ENCODE peak calls at places on chromosome 10, in eight cellular contexts. S, B, L, C, Y, P, N and G are unnamed samples.

GRCh38 chr10:127922206-127922605 is 15.3 kb downstream of the PTPRE start:
- DNase-seq in S (no peak), B (no peak), L (no peak), C (no peak), Y (no peak), P (no peak), N (no peak), G (no peak)

GRCh38 chr10:27529010-27529783 is 25.1 kb downstream of the RAB18 start:
- DNase-seq in S (no peak), B (no peak), L (no peak), C (no peak), Y (no peak), P (no peak), N (no peak), G (no peak)

GRCh38 chr10:110918633-110919348 is at the start of gene BBIP1:
- DNase-seq in S (peak; percentile 99), B (no peak), L (peak; percentile 74), C (peak; percentile 92), Y (peak; percentile 99), P (no peak), N (peak; percentile 100), G (no peak)

GRCh38 chr10:110353244-110354119 is 48.8 kb upstream of the SMNDC1 start:
- DNase-seq in S (no peak), B (no peak), L (peak; percentile 44), C (peak; percentile 45), Y (no peak), P (no peak), N (peak; percentile 98), G (no peak)

GRCh38 chr10:24950439-24950838 is 2.0 kb downstream of the PRTFDC1 start:
- DNase-seq in S (no peak), B (no peak), L (no peak), C (no peak), Y (no peak), P (no peak), N (no peak), G (no peak)

GRCh38 chr10:29127731-29128130 is 161.1 kb upstream of the LYZL1 start:
- DNase-seq in S (no peak), B (no peak), L (no peak), C (no peak), Y (no peak), P (no peak), N (no peak), G (no peak)

GRCh38 chr10:129656642-129657041 is 189.6 kb downstream of the MGMT start:
- DNase-seq in S (no peak), B (no peak), L (no peak), C (no peak), Y (no peak), P (no peak), N (no peak), G (no peak)

GRCh38 chr10:14608381-14609001 is 166.2 kb downstream of the FAM107B start:
- DNase-seq in S (no peak), B (no peak), L (no peak), C (no peak), Y (no peak), P (no peak), N (no peak), G (no peak)

GRCh38 chr10:44259090-44259874 is 125.6 kb downstream of the CXCL12 start:
- DNase-seq in S (no peak), B (no peak), L (no peak), C (no peak), Y (no peak), P (no peak), N (no peak), G (no peak)

GRCh38 chr10:100858258-100858657 is 54.5 kb upstream of the SLF2 start:
- DNase-seq in S (no peak), B (no peak), L (no peak), C (no peak), Y (no peak), P (no peak), N (no peak), G (no peak)

GRCh38 chr10:43140414-43140813 is 2.2 kb downstream of the CSGALNACT2 start:
- DNase-seq in S (peak; percentile 54), B (no peak), L (no peak), C (no peak), Y (no peak), P (no peak), N (peak; percentile 92), G (no peak)

GRCh38 chr10:6748981-6749630 is 169.0 kb upstream of the PRKCQ start:
- DNase-seq in S (no peak), B (no peak), L (no peak), C (peak; percentile 25), Y (peak; percentile 81), P (no peak), N (peak; percentile 90), G (no peak)

GRCh38 chr10:117673611-117674010 is 131.1 kb downstream of the EMX2 start:
- DNase-seq in S (no peak), B (no peak), L (no peak), C (no peak), Y (no peak), P (no peak), N (no peak), G (no peak)

GRCh38 chr10:117184296-117184695 is 13.0 kb upstream of the KCNK18 start:
- DNase-seq in S (no peak), B (no peak), L (no peak), C (no peak), Y (no peak), P (no peak), N (no peak), G (no peak)

GRCh38 chr10:73576890-73577591 is 14.1 kb downstream of the USP54 start:
- DNase-seq in S (no peak), B (no peak), L (no peak), C (no peak), Y (no peak), P (no peak), N (peak; percentile 44), G (no peak)

GRCh38 chr10:82378146-82378545 is 503.2 kb downstream of the NRG3 start:
- DNase-seq in S (no peak), B (no peak), L (no peak), C (no peak), Y (peak; percentile 72), P (no peak), N (peak; percentile 59), G (peak; percentile 76)

GRCh38 chr10:62460393-62460792 is 86.2 kb downstream of the ZNF365 start:
- DNase-seq in S (no peak), B (no peak), L (no peak), C (no peak), Y (no peak), P (no peak), N (no peak), G (no peak)

GRCh38 chr10:36489928-36490279 is 635.5 kb upstream of the ANKRD30A start:
- DNase-seq in S (no peak), B (no peak), L (no peak), C (no peak), Y (peak; percentile 96), P (no peak), N (peak; percentile 48), G (no peak)

GRCh38 chr10:119005377-119006043 is 24.0 kb upstream of the NANOS1 start:
- DNase-seq in S (no peak), B (no peak), L (no peak), C (no peak), Y (no peak), P (no peak), N (peak; percentile 63), G (no peak)

GRCh38 chr10:23516530-23516929 is 77.7 kb downstream of the OTUD1 start:
- DNase-seq in S (no peak), B (no peak), L (no peak), C (peak; percentile 41), Y (no peak), P (no peak), N (peak; percentile 23), G (no peak)